ENCODE peak calls at places on chromosome 1, in ten cellular contexts. H is ELR; Q is KG1; J is midbrain; L is Daoy; C is GF-D8; S is NCI-H524 treated with DMSO at 0.1 percent for 48 hours; I is CD8-positive, alpha-beta memory T cell; X is tibial nerve; D is AG08395. V is an unnamed sample.

GRCh38 chr1:157400766-157401165 is 151.5 kb downstream of the FCRL5 start:
- DNase-seq in H (no peak), Q (no peak), J (no peak), L (no peak), C (no peak), S (no peak), I (no peak), X (no peak), D (no peak), V (no peak)

GRCh38 chr1:237032029-237032428 is 10.0 kb upstream of the RYR2 start:
- DNase-seq in H (peak), Q (no peak), J (no peak), L (peak), C (no peak), S (no peak), I (no peak), X (no peak), D (peak), V (no peak)

GRCh38 chr1:55214903-55215193 is 316 bp downstream of the USP24 start:
- DNase-seq in H (peak), Q (no peak), J (peak), L (no peak), C (no peak), S (no peak), I (no peak), X (no peak), D (peak), V (no peak)

GRCh38 chr1:226498690-226499008 is 49.9 kb upstream of the STUM start:
- DNase-seq in H (no peak), Q (no peak), J (no peak), L (no peak), C (no peak), S (no peak), I (no peak), X (no peak), D (no peak), V (no peak)

GRCh38 chr1:108117908-108118902 is 81.9 kb downstream of the SLC25A24 start:
- DNase-seq in H (peak), Q (no peak), J (no peak), L (peak), C (peak), S (no peak), I (no peak), X (no peak), D (peak), V (no peak)

GRCh38 chr1:159827549-159827948 is 876 bp downstream of the SLAMF8 start:
- DNase-seq in H (no peak), Q (no peak), J (no peak), L (no peak), C (no peak), S (no peak), I (peak), X (no peak), D (no peak), V (no peak)

GRCh38 chr1:59733443-59734141 is 81.2 kb upstream of the HOOK1 start:
- DNase-seq in H (no peak), Q (no peak), J (no peak), L (no peak), C (no peak), S (no peak), I (no peak), X (no peak), D (no peak), V (no peak)

GRCh38 chr1:178875936-178876335 is 5.1 kb upstream of the ANGPTL1 start:
- DNase-seq in H (no peak), Q (no peak), J (no peak), L (no peak), C (no peak), S (no peak), I (no peak), X (no peak), D (no peak), V (no peak)

GRCh38 chr1:24484208-24484607 is 18.4 kb upstream of the RCAN3 start:
- DNase-seq in H (no peak), Q (no peak), J (no peak), L (no peak), C (no peak), S (no peak), I (no peak), X (no peak), D (no peak), V (no peak)

GRCh38 chr1:223870617-223871574 is 25.1 kb upstream of the TP53BP2 start:
- DNase-seq in H (no peak), Q (no peak), J (no peak), L (no peak), C (peak), S (no peak), I (no peak), X (no peak), D (no peak), V (peak)

GRCh38 chr1:116226017-116226416 is 114.8 kb downstream of the MAB21L3 start:
- DNase-seq in H (no peak), Q (no peak), J (no peak), L (no peak), C (no peak), S (no peak), I (no peak), X (no peak), D (no peak), V (no peak)

GRCh38 chr1:160904783-160905616 is 20.0 kb upstream of the ITLN1 start:
- DNase-seq in H (no peak), Q (no peak), J (no peak), L (no peak), C (no peak), S (no peak), I (no peak), X (no peak), D (no peak), V (peak)

GRCh38 chr1:159780583-159781582 is at the start of gene DUSP23:
- DNase-seq in H (peak), Q (peak), J (peak), L (peak), C (peak), S (peak), I (peak), X (peak), D (peak), V (peak)

GRCh38 chr1:32334864-32335618 is 992 bp downstream of the MARCKSL1 start:
- DNase-seq in H (peak), Q (peak), J (peak), L (peak), C (no peak), S (no peak), I (peak), X (no peak), D (peak), V (peak)